ENCODE peak calls at places on chromosome 11, in five cellular contexts. One of them, this sample, is unnamed.

GRCh38 chr11:12494699-12495098 is 117.3 kb downstream of the PARVA start:
- DNase-seq in Panc1: no peak
- DNase-seq in keratinocyte: no peak
- DNase-seq in cardiac muscle cell: no peak
- DNase-seq in AG10803: peak; percentile 59
- DNase-seq in this sample: no peak

GRCh38 chr11:60970369-60970774 is 1.1 kb upstream of the CD6 start:
- DNase-seq in cardiac muscle cell: peak; percentile 56
- DNase-seq in Panc1: peak; percentile 25
- DNase-seq in AG10803: peak; percentile 33
- DNase-seq in keratinocyte: no peak
- DNase-seq in this sample: peak; percentile 68

GRCh38 chr11:103537904-103538502 is 428.8 kb downstream of the DYNC2H1 start:
- DNase-seq in cardiac muscle cell: no peak
- DNase-seq in keratinocyte: no peak
- DNase-seq in Panc1: no peak
- DNase-seq in AG10803: peak; percentile 32
- DNase-seq in this sample: no peak

GRCh38 chr11:10459029-10459970 is 4.2 kb downstream of the AMPD3 start:
- DNase-seq in AG10803: no peak
- DNase-seq in cardiac muscle cell: peak; percentile 71
- DNase-seq in Panc1: no peak
- DNase-seq in keratinocyte: no peak
- DNase-seq in this sample: peak; percentile 54

GRCh38 chr11:6191733-6192132 is 7.3 kb upstream of the OR52W1 start:
- DNase-seq in Panc1: no peak
- DNase-seq in cardiac muscle cell: no peak
- DNase-seq in AG10803: no peak
- DNase-seq in keratinocyte: no peak
- DNase-seq in this sample: no peak

GRCh38 chr11:81963018-81963417 is 770.6 kb downstream of the FAM181B start:
- DNase-seq in keratinocyte: no peak
- DNase-seq in AG10803: no peak
- DNase-seq in Panc1: no peak
- DNase-seq in cardiac muscle cell: no peak
- DNase-seq in this sample: no peak

GRCh38 chr11:130455493-130456127 is 7.2 kb downstream of the ADAMTS15 start:
- DNase-seq in AG10803: no peak
- DNase-seq in keratinocyte: no peak
- DNase-seq in Panc1: no peak
- DNase-seq in cardiac muscle cell: no peak
- DNase-seq in this sample: no peak

GRCh38 chr11:134636071-134636470 is 224.0 kb upstream of the B3GAT1 start:
- DNase-seq in AG10803: no peak
- DNase-seq in Panc1: no peak
- DNase-seq in keratinocyte: no peak
- DNase-seq in cardiac muscle cell: no peak
- DNase-seq in this sample: no peak

GRCh38 chr11:58334708-58335107 is 24.2 kb downstream of the OR5B17 start:
- DNase-seq in Panc1: no peak
- DNase-seq in cardiac muscle cell: no peak
- DNase-seq in AG10803: peak; percentile 76
- DNase-seq in keratinocyte: peak; percentile 26
- DNase-seq in this sample: no peak

GRCh38 chr11:32434387-32435151 is 770 bp downstream of the WT1 start:
- DNase-seq in AG10803: no peak
- DNase-seq in cardiac muscle cell: no peak
- DNase-seq in Panc1: no peak
- DNase-seq in keratinocyte: no peak
- DNase-seq in this sample: no peak

GRCh38 chr11:119427279-119427678 is 4.3 kb upstream of the THY1 start:
- DNase-seq in cardiac muscle cell: no peak
- DNase-seq in keratinocyte: no peak
- DNase-seq in Panc1: no peak
- DNase-seq in AG10803: peak; percentile 30
- DNase-seq in this sample: no peak

GRCh38 chr11:120563698-120564572 is 52.4 kb downstream of the GRIK4 start:
- DNase-seq in Panc1: no peak
- DNase-seq in cardiac muscle cell: peak; percentile 42
- DNase-seq in keratinocyte: no peak
- DNase-seq in AG10803: no peak
- DNase-seq in this sample: no peak

GRCh38 chr11:128334311-128335044 is 252.9 kb downstream of the ETS1 start:
- DNase-seq in AG10803: no peak
- DNase-seq in keratinocyte: no peak
- DNase-seq in cardiac muscle cell: no peak
- DNase-seq in Panc1: no peak
- DNase-seq in this sample: no peak

GRCh38 chr11:63023415-63023814 is 7.8 kb upstream of the SLC22A8 start:
- DNase-seq in cardiac muscle cell: no peak
- DNase-seq in Panc1: no peak
- DNase-seq in keratinocyte: no peak
- DNase-seq in AG10803: no peak
- DNase-seq in this sample: no peak

GRCh38 chr11:133072858-133073582 is 459.3 kb downstream of the OPCML start:
- DNase-seq in keratinocyte: no peak
- DNase-seq in AG10803: no peak
- DNase-seq in cardiac muscle cell: no peak
- DNase-seq in Panc1: no peak
- DNase-seq in this sample: no peak

GRCh38 chr11:35549787-35550186 is 24.4 kb upstream of the PAMR1 start:
- DNase-seq in keratinocyte: peak; percentile 82
- DNase-seq in cardiac muscle cell: peak; percentile 93
- DNase-seq in Panc1: no peak
- DNase-seq in AG10803: peak; percentile 97
- DNase-seq in this sample: no peak

GRCh38 chr11:11916981-11917399 is 75.2 kb downstream of the USP47 start:
- DNase-seq in Panc1: no peak
- DNase-seq in cardiac muscle cell: no peak
- DNase-seq in AG10803: peak; percentile 87
- DNase-seq in keratinocyte: no peak
- DNase-seq in this sample: no peak

GRCh38 chr11:9847636-9848035 is 183.8 kb downstream of the SWAP70 start:
- DNase-seq in keratinocyte: no peak
- DNase-seq in AG10803: peak; percentile 40
- DNase-seq in cardiac muscle cell: no peak
- DNase-seq in Panc1: no peak
- DNase-seq in this sample: no peak

GRCh38 chr11:109552376-109552775 is 130.4 kb downstream of the C11orf87 start:
- DNase-seq in keratinocyte: no peak
- DNase-seq in Panc1: no peak
- DNase-seq in cardiac muscle cell: no peak
- DNase-seq in AG10803: peak; percentile 33
- DNase-seq in this sample: no peak

GRCh38 chr11:76621866-76622265 is 48.7 kb downstream of the LRRC32 start:
- DNase-seq in AG10803: no peak
- DNase-seq in cardiac muscle cell: no peak
- DNase-seq in Panc1: no peak
- DNase-seq in keratinocyte: no peak
- DNase-seq in this sample: no peak

GRCh38 chr11:41398175-41398574 is 61.3 kb downstream of the LRRC4C start:
- DNase-seq in AG10803: no peak
- DNase-seq in keratinocyte: no peak
- DNase-seq in cardiac muscle cell: no peak
- DNase-seq in Panc1: no peak
- DNase-seq in this sample: no peak

GRCh38 chr11:45872513-45873356 is 12.7 kb upstream of the MAPK8IP1 start:
- DNase-seq in AG10803: peak; percentile 90
- DNase-seq in keratinocyte: peak; percentile 23
- DNase-seq in Panc1: no peak
- DNase-seq in cardiac muscle cell: peak; percentile 83
- DNase-seq in this sample: peak; percentile 31

GRCh38 chr11:11968511-11969280 is 39.7 kb downstream of the DKK3 start:
- DNase-seq in keratinocyte: no peak
- DNase-seq in Panc1: no peak
- DNase-seq in AG10803: peak; percentile 94
- DNase-seq in cardiac muscle cell: no peak
- DNase-seq in this sample: no peak

GRCh38 chr11:85098996-85099395 is 528.1 kb downstream of the DLG2 start:
- DNase-seq in keratinocyte: no peak
- DNase-seq in cardiac muscle cell: peak; percentile 4
- DNase-seq in AG10803: no peak
- DNase-seq in Panc1: no peak
- DNase-seq in this sample: no peak

GRCh38 chr11:102367364-102367763 is 20.4 kb downstream of the BIRC2 start:
- DNase-seq in AG10803: peak; percentile 17
- DNase-seq in Panc1: no peak
- DNase-seq in cardiac muscle cell: no peak
- DNase-seq in keratinocyte: no peak
- DNase-seq in this sample: no peak
- TF ChIP-seq CTCF in AG10803: peak; percentile 29
- TF ChIP-seq CTCF in Panc1: peak; percentile 35
- TF ChIP-seq CTCF in cardiac muscle cell: peak; percentile 16
- TF ChIP-seq CTCF in keratinocyte: no peak
- TF ChIP-seq CTCF in this sample: no peak

GRCh38 chr11:123163621-123164020 is 31.4 kb downstream of the CLMP start:
- DNase-seq in Panc1: no peak
- DNase-seq in AG10803: no peak
- DNase-seq in keratinocyte: no peak
- DNase-seq in cardiac muscle cell: no peak
- DNase-seq in this sample: no peak
- TF ChIP-seq CTCF in Panc1: peak; percentile 51
- TF ChIP-seq CTCF in AG10803: peak; percentile 12
- TF ChIP-seq CTCF in keratinocyte: peak; percentile 20
- TF ChIP-seq CTCF in cardiac muscle cell: peak; percentile 31
- TF ChIP-seq CTCF in this sample: no peak

GRCh38 chr11:67482736-67483497 is at the start of gene AIP:
- DNase-seq in Panc1: peak; percentile 97
- DNase-seq in AG10803: peak; percentile 96
- DNase-seq in cardiac muscle cell: peak; percentile 97
- DNase-seq in keratinocyte: peak; percentile 81
- DNase-seq in this sample: peak; percentile 87
- TF ChIP-seq CTCF in Panc1: no peak
- TF ChIP-seq CTCF in AG10803: peak; percentile 24
- TF ChIP-seq CTCF in cardiac muscle cell: peak; percentile 12
- TF ChIP-seq CTCF in keratinocyte: peak; percentile 20
- TF ChIP-seq CTCF in this sample: no peak

DNA sequence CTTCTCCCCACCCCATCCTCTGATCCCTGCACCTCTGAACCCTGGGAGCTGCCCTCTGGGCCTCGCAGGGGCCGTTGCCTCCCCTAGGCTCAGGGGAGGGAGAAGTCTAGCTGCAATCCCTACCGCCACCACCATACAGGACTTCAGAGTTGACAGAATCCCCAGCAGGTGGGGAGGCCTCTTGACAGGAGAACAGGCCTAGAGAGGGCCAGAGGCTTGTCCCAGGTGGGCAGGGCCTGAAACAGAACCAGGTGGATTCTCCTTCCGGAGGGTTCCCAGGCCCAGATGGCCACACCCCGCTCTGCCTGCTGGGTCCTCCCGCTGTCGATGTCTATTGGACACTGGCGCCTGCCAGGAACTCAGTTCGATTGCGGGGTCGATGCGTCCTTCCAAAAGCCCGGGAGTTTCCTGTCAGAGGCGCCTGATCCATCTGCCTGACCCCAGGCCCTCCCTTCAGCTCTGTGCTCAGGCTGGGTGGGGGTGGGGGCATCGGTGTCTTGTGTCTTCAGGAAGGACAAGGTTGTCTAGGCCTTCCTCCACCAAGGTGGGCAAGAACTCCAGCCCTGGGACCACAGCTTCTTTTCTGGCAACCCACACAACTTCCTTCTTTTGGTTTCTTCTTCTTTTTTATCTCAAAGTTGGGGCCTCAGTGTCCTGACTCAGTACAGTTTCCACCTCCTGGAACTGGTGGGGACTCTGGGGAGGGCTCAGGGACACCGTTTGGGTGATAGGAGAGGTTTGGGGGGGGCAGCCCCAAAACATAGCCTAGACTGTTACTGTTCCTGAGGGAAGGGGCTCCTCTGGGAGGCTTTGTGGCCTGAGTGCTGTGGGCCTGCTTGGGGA is 6.4 kb downstream of the STARD10 start:
- DNase-seq in cardiac muscle cell: peak; percentile 40
- DNase-seq in keratinocyte: no peak
- DNase-seq in Panc1: no peak
- DNase-seq in AG10803: no peak
- DNase-seq in this sample: peak; percentile 33
- TF ChIP-seq CTCF in cardiac muscle cell: no peak
- TF ChIP-seq CTCF in keratinocyte: no peak
- TF ChIP-seq CTCF in Panc1: no peak
- TF ChIP-seq CTCF in AG10803: no peak
- TF ChIP-seq CTCF in this sample: no peak

DNA sequence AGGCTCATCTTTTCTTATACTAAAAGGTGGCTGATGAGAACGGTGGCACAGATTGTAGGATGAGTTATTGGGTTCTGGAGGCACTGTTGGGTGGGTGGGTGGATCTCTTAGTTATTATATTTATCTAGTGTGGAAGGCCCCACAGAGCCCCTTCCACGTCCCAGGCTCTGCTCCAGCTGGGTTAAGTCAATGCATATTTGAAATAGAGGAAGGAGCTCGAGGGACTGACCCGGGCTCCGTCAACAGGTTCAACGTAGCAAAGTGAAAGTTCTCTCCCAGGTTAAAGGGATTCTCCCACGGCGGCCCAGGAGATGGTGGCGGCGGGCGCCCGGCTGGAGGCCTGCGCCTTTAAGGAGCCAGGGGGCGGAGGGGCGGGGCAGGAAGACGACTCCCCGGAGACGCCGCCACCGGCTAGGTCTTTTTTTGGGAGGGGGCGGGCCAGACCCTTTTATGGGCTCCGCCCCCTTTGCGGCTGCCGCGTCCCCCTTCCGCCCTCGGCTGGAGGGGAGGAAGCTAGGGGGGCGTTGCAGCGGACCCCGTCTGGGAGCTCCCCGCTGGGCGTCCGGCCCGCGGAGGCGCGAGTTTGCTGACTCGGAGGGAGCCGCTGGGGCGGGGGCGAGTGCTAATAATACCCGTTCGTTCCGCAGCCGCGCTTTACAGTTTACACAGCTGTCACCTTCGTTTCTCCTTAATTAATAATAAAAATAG is 1.5 kb upstream of the INPPL1 start:
- DNase-seq in AG10803: peak; percentile 87
- DNase-seq in cardiac muscle cell: peak; percentile 98
- DNase-seq in Panc1: peak; percentile 38
- DNase-seq in keratinocyte: peak; percentile 26
- DNase-seq in this sample: peak; percentile 90
- TF ChIP-seq CTCF in AG10803: peak; percentile 28
- TF ChIP-seq CTCF in cardiac muscle cell: peak; percentile 33
- TF ChIP-seq CTCF in Panc1: no peak
- TF ChIP-seq CTCF in keratinocyte: peak; percentile 35
- TF ChIP-seq CTCF in this sample: no peak

This sample was measured in activated B cell treated with CpG ODN at 0.5 μM for 24 hours.